ENCODE peak calls at places on chromosomes 13 and 19, in four cellular contexts. U is right cardiac atrium; V is C1 segment of cervical spinal cord; D is stimulated activated CD4-positive, alpha-beta T cell treated with anti-CD3 and anti-CD28 coated beads, Interleukin-2, amount 100 ng/mL, for 48 hours. K is an unnamed sample.
A peak's percentile ranks its signal among the peaks of the same experiment; 100 is the strongest.

GRCh38 chr19:18202759-18203407 is 959 bp downstream of the RAB3A start:
- DNase-seq in U (peak; percentile 42), V (no peak), D (no peak), K (no peak)

GRCh38 chr19:5801796-5802616 is 2.9 kb upstream of the NRTN start:
- DNase-seq in V (no peak), U (peak; percentile 47), D (no peak), K (no peak)

GRCh38 chr19:46859637-46860124 is 1.1 kb upstream of the ARHGAP35 start:
- DNase-seq in D (no peak), V (no peak), U (peak; percentile 79), K (peak; percentile 86)

GRCh38 chr19:51916167-51916566 is 11.1 kb upstream of the ZNF613 start:
- DNase-seq in U (no peak), V (no peak), D (no peak), K (no peak)

GRCh38 chr13:52405767-52406494 is at the start of gene THSD1:
- DNase-seq in D (no peak), V (no peak), U (peak; percentile 85), K (peak; percentile 89)

GRCh38 chr13:48125794-48126228 is 30.9 kb upstream of the MED4 start:
- DNase-seq in V (no peak), U (peak; percentile 36), D (no peak), K (no peak)

GRCh38 chr13:51584731-51585191 is 499 bp downstream of the WDFY2 start:
- DNase-seq in V (no peak), D (peak; percentile 43), U (peak; percentile 65), K (peak; percentile 81)

GRCh38 chr19:34218818-34219164 is 35.6 kb upstream of the GARRE1 start:
- DNase-seq in U (no peak), D (no peak), V (no peak), K (no peak)

GRCh38 chr19:10744848-10745293 is 27.0 kb downstream of the DNM2 start:
- DNase-seq in D (no peak), U (no peak), V (no peak), K (no peak)

GRCh38 chr13:111853766-111854165 is 213.2 kb upstream of the SOX1 start:
- DNase-seq in U (no peak), V (no peak), D (no peak), K (no peak)

GRCh38 chr19:14315433-14315832 is 65.8 kb upstream of the ADGRE5 start:
- DNase-seq in D (no peak), U (no peak), V (no peak), K (no peak)

GRCh38 chr13:57823704-57824103 is 192.2 kb downstream of the PCDH17 start:
- DNase-seq in D (no peak), V (no peak), U (no peak), K (no peak)

GRCh38 chr13:101915755-101916107 is 463.3 kb downstream of the ITGBL1 start:
- DNase-seq in D (no peak), V (no peak), U (peak; percentile 11), K (no peak)

GRCh38 chr19:17348700-17349099 is 11.3 kb downstream of the GTPBP3 start:
- DNase-seq in U (peak; percentile 90), D (no peak), V (no peak), K (peak; percentile 76)

GRCh38 chr13:40665061-40665753 is 1.2 kb downstream of the FOXO1 start:
- DNase-seq in U (peak; percentile 39), V (peak; percentile 5), D (peak; percentile 30), K (peak; percentile 80)

GRCh38 chr13:21481359-21481758 is 22.3 kb upstream of the ZDHHC20 start:
- DNase-seq in D (no peak), V (no peak), U (no peak), K (no peak)

GRCh38 chr13:32209670-32210069 is 105.5 kb downstream of the ZAR1L start:
- DNase-seq in U (no peak), V (no peak), D (no peak), K (no peak)

GRCh38 chr13:40189885-40190655 is 476.4 kb downstream of the FOXO1 start:
- DNase-seq in D (no peak), V (no peak), U (peak; percentile 53), K (no peak)

GRCh38 chr19:50510121-50510670 is 795 bp downstream of the JOSD2 start:
- DNase-seq in V (no peak), U (no peak), D (no peak), K (no peak)

GRCh38 chr19:35902870-35903475 is 644 bp downstream of the HCST start:
- DNase-seq in U (no peak), D (no peak), V (no peak), K (no peak)

GRCh38 chr13:106744516-106744915 is 176.6 kb upstream of the ARGLU1 start:
- DNase-seq in U (no peak), D (no peak), V (no peak), K (no peak)

GRCh38 chr13:37769545-37769944 is 100.0 kb downstream of the TRPC4 start:
- DNase-seq in D (no peak), U (no peak), V (no peak), K (no peak)

GRCh38 chr19:3836887-3837286 is 32.0 kb downstream of the ZFR2 start:
- DNase-seq in U (no peak), V (no peak), D (no peak), K (no peak)